ENCODE peak calls at places on chromosomes 11 and 22, in five cellular contexts. O is upper lobe of right lung, Y is Panc1, L is colonic mucosa, F is fibroblast of lung. Z is an unnamed sample.

GRCh38 chr11:87063982-87064381 is 26.2 kb downstream of the TMEM135 start:
- DNase-seq in L (no peak), O (no peak), F (peak), Y (no peak), Z (no peak)

GRCh38 chr22:41512421-41513194 is 31.7 kb downstream of the POLR3H start:
- DNase-seq in O (no peak), F (peak), L (no peak), Y (no peak), Z (no peak)

GRCh38 chr22:22925146-22925794 is 37.7 kb downstream of the IGLL5 start:
- DNase-seq in Y (no peak), L (no peak), F (no peak), O (no peak), Z (no peak)

GRCh38 chr11:44977493-44977984 is 26.9 kb upstream of the TP53I11 start:
- DNase-seq in L (no peak), F (peak), O (no peak), Y (no peak), Z (no peak)

GRCh38 chr11:61532136-61533038 is 23.8 kb downstream of the LRRC10B start:
- DNase-seq in F (no peak), Y (peak), L (peak), O (no peak), Z (no peak)

GRCh38 chr11:34030386-34030785 is 21.1 kb upstream of the CAPRIN1 start:
- DNase-seq in L (no peak), Y (no peak), F (no peak), O (no peak), Z (no peak)

GRCh38 chr11:13150487-13150886 is 127.1 kb upstream of the BMAL1 start:
- DNase-seq in L (no peak), O (no peak), Y (no peak), F (no peak), Z (no peak)

GRCh38 chr22:41579997-41580355 is 9.7 kb downstream of the PMM1 start:
- DNase-seq in Y (no peak), O (no peak), L (no peak), F (no peak), Z (no peak)

GRCh38 chr11:29224739-29225384 is 792.0 kb downstream of the KCNA4 start:
- DNase-seq in O (no peak), L (no peak), Y (no peak), F (no peak), Z (no peak)

GRCh38 chr11:31844351-31844750 is 33.2 kb upstream of the PAX6 start:
- DNase-seq in L (no peak), Y (no peak), F (peak), O (no peak), Z (no peak)

GRCh38 chr11:104572279-104572678 is 326.0 kb downstream of the CASP12 start:
- DNase-seq in O (no peak), F (peak), L (no peak), Y (no peak), Z (no peak)

GRCh38 chr11:3807856-3808845 is at the start of gene PGAP2:
- DNase-seq in F (peak), L (peak), Y (peak), O (peak), Z (no peak)

GRCh38 chr11:109075976-109076375 is 346.0 kb upstream of the C11orf87 start:
- DNase-seq in L (no peak), Y (no peak), O (no peak), F (no peak), Z (no peak)

GRCh38 chr22:39999144-39999757 is 4.5 kb downstream of the FAM83F start:
- DNase-seq in F (peak), L (peak), O (no peak), Y (no peak), Z (peak)

GRCh38 chr22:42437488-42438292 is 5.5 kb upstream of the NFAM1 start:
- DNase-seq in Y (peak), L (peak), O (peak), F (peak), Z (peak)

GRCh38 chr22:42564699-42565098 is 10.9 kb downstream of the SERHL2 start:
- DNase-seq in Y (no peak), F (no peak), O (no peak), L (no peak), Z (no peak)

GRCh38 chr22:22733881-22734373 is 89.5 kb downstream of the GGTLC2 start:
- DNase-seq in O (no peak), L (no peak), Y (no peak), F (no peak), Z (no peak)

GRCh38 chr22:35307372-35307771 is 7.7 kb downstream of the TOM1 start:
- DNase-seq in F (no peak), L (no peak), O (peak), Y (no peak), Z (no peak)

GRCh38 chr11:33949201-33949913 is 57.5 kb upstream of the LMO2 start:
- DNase-seq in L (no peak), Y (no peak), O (no peak), F (no peak), Z (no peak)

GRCh38 chr11:16669799-16670415 is 68.5 kb upstream of the C11orf58 start:
- DNase-seq in Y (no peak), O (no peak), F (peak), L (no peak), Z (no peak)

GRCh38 chr22:38923463-38924196 is 33.8 kb upstream of the APOBEC3A start:
- DNase-seq in F (peak), Y (peak), O (peak), L (peak), Z (peak)

GRCh38 chr11:120471131-120471530 is 40.4 kb upstream of the GRIK4 start:
- DNase-seq in O (no peak), L (no peak), Y (no peak), F (peak), Z (no peak)

GRCh38 chr11:120950880-120951279 is 73.0 kb upstream of the TBCEL start:
- DNase-seq in O (no peak), L (no peak), F (no peak), Y (no peak), Z (no peak)

GRCh38 chr11:88739524-88739923 is 326.3 kb downstream of the GRM5 start:
- DNase-seq in Y (no peak), L (no peak), F (no peak), O (no peak), Z (no peak)

GRCh38 chr11:47248304-47248663 is 330 bp downstream of the ACP2 start:
- DNase-seq in O (no peak), Y (no peak), F (peak), L (no peak), Z (no peak)

GRCh38 chr11:76614471-76615183 is 55.9 kb downstream of the LRRC32 start:
- DNase-seq in Y (no peak), O (no peak), F (peak), L (no peak), Z (peak)

GRCh38 chr11:93773045-93773477 is 11.0 kb upstream of the MED17 start:
- DNase-seq in F (no peak), L (no peak), O (no peak), Y (no peak), Z (no peak)

GRCh38 chr11:78926633-78927347 is 352.1 kb upstream of the NARS2 start:
- DNase-seq in Y (no peak), O (no peak), F (peak), L (no peak), Z (no peak)

GRCh38 chr11:96102664-96103068 is 178.8 kb upstream of the MTMR2 start:
- DNase-seq in F (peak), L (no peak), Y (no peak), O (no peak), Z (no peak)

GRCh38 chr11:120646206-120646605 is 134.7 kb downstream of the GRIK4 start:
- DNase-seq in O (peak), F (no peak), Y (no peak), L (no peak), Z (no peak)

GRCh38 chr22:32836286-32836859 is 34.9 kb downstream of the TIMP3 start:
- DNase-seq in Y (no peak), F (no peak), O (no peak), L (no peak), Z (no peak)

GRCh38 chr11:65468874-65469333 is 29.9 kb upstream of the MALAT1 start:
- DNase-seq in O (peak), F (peak), L (peak), Y (no peak), Z (no peak)

GRCh38 chr22:46792061-46792796 is 29.8 kb downstream of the TBC1D22A start:
- DNase-seq in L (no peak), Y (no peak), F (no peak), O (no peak), Z (no peak)

GRCh38 chr11:60872124-60872951 is 5.0 kb downstream of the ZP1 start:
- DNase-seq in F (peak), O (peak), Y (no peak), L (peak), Z (no peak)

GRCh38 chr11:131690362-131690761 is 319.9 kb downstream of the NTM start:
- DNase-seq in O (no peak), F (no peak), Y (no peak), L (peak), Z (no peak)

GRCh38 chr11:60161766-60162165 is 21.1 kb downstream of the MS4A6A start:
- DNase-seq in L (no peak), O (no peak), F (no peak), Y (no peak), Z (no peak)

GRCh38 chr11:2553198-2553597 is 108.4 kb downstream of the KCNQ1 start:
- DNase-seq in O (no peak), F (no peak), L (no peak), Y (no peak), Z (no peak)
- TF ChIP-seq CTCF in O (no peak), F (no peak), L (no peak), Y (no peak), Z (no peak)

GRCh38 chr11:117874910-117875396 is 1.5 kb downstream of the FXYD6 start:
- DNase-seq in L (no peak), Y (no peak), F (no peak), O (no peak), Z (peak)

GRCh38 chr11:117874253-117874909 is 2.1 kb downstream of the FXYD6 start:
- DNase-seq in O (no peak), Y (no peak), F (no peak), L (no peak), Z (peak)

GRCh38 chr11:117876341-117877119 is at the start of gene FXYD6:
- DNase-seq in Y (no peak), F (peak), O (peak), L (peak), Z (peak)

GRCh38 chr11:117876049-117876340 is 463 bp downstream of the FXYD6 start:
- DNase-seq in O (no peak), Y (no peak), F (no peak), L (no peak), Z (no peak)

DNA sequence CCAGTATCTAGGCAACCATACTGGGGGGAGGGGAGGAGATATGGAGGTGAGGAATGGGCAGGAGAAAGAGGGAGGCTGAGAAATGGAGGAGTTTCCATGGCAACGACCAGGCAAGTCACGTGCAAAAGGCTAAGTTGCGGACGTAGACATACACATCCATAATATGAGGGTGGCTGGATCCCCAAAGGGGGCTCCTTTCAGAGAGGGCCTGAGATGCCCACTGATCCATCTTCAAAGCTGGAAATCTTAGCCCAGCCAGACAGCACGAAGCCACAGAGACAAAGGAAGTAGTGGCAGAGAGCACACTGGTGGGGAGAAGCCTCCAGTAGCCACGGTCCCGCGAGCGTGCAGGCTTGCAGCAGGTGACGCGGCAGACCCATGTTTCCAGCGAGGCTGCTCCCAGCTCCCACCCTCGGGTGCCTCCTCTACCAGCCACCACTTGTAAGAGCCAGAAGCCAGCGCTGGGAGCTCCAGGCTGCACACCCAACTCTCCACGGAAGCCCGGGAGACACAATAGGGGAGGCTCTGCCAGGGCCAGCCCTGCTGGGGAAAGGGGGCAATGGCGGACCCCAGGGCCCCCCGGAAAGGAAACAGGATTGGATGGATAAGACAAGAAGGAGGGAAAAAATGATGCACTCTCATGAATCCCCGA is 935 bp downstream of the FXYD6 start:
- DNase-seq in Y (no peak), O (no peak), F (no peak), L (no peak), Z (peak)
- H3K4me3 ChIP-seq in Y (peak), O (peak), F (no peak), L (peak), Z (peak)

GRCh38 chr11:35365961-35366360 is 53.4 kb downstream of the SLC1A2 start:
- DNase-seq in F (peak), Y (no peak), O (no peak), L (no peak), Z (no peak)
- H3K27ac ChIP-seq in F (no peak), Y (no peak), O (no peak), L (no peak), Z (no peak)

GRCh38 chr11:123056835-123057491 is 5.0 kb downstream of the HSPA8 start:
- DNase-seq in L (no peak), F (no peak), O (no peak), Y (no peak), Z (no peak)
- TF ChIP-seq CTCF in L (no peak), F (no peak), O (no peak), Y (no peak), Z (no peak)

DNA sequence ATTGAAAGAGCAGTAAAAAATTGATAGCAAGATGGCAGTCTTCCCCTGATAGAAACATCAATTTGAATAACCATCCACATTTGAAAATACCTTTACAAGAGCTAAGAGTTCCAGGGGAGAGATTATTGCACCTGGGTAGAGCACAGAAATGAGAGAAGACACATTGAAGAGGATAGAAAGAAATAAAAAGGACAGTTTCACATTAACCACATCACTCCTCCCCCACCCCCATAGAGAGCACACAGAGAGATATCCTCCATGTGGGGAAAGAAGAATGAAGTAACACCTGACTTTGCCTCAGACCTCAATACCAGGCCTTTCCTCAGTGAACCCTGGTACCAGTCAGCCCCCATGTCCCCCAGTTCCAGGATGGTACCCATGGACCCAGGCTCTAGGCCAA is 486.7 kb downstream of the FAM181B start:
- DNase-seq in O (no peak), L (no peak), F (no peak), Y (no peak), Z (no peak)
- H3K4me3 ChIP-seq in O (no peak), L (no peak), F (no peak), Y (no peak), Z (no peak)

DNA sequence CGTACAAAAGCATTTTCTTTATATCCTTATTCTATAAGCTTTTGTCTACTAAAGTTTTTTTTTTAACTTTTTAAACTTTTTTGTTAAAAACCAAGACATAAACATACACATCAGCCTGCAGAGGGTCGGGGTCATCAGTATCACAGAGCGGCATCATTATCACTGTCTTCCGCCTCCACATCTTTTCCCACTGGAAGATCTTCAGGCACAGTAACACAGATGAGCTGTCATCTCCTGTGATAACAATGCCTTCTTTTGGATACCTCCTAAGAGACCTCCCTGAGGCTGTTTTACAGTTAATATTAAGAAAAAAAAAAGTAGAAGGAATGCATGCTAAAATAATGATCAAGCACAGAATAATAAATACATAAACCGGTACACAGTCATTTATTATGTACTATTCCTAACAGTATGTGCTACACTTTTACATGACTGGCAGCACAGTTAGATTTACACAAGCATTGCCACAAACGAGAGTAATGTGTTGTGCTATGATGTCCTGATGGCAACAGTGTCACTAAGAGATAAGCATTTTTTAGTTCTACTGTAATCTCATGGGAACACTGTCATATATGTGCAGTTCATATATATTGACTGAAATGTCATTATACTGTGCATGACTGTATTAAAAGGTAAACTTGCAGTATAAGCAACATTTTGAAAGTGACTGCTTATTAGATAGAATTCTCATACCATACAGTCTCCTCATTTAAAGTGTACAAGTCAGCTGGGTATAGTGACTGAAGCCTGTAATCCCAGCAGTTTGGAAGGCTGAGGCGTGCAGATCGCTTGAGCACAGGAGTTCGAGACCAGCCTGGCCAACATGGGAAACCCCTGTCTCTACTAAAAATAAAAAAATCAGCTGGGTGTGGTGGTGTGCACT is 58.6 kb downstream of the KDM2A start:
- DNase-seq in O (no peak), F (no peak), Y (no peak), L (no peak), Z (no peak)
- H3K27ac ChIP-seq in O (no peak), F (no peak), Y (no peak), L (no peak), Z (no peak)

DNA sequence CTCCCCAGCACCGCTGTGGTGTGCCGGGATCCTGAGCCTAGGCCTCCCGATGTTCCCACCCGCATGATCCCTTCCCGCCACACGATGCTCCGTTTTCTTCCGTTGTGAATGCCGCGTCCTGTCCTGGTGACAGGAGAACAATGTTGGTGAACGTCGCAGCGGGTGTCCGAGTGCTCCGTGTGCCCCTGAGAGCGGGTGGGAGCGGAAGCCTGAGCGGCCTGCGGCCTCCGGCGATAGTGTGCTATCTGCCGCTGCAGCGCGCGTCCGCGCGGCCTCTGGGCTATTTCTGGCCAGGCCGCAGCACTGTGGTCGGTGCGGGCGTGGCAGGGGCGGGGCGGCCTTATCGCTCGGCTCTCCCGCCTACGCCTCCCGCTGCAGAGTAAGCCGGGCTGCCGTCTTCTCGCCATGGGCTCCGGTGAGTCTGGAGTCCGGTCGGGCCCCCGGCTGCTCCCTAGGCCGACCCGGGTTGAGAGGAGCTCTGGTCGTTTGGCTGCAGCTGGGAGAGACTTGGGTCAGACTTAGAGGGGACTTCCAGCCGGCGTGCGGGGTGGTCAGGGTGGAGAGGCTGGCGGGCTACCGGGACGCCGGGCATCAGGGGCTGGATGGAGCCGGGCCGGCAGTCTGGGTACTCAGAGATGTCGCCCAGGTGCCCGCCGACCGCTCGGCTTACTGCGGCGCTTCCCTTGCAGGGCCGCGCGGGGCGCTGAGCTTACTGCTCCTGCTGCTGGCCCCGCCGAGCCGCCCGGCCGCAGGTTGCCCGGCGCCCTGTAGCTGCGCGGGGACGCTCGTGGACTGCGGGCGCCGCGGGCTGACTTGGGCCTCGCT is at the start of gene GP1BB:
- DNase-seq in Y (no peak), L (peak), O (no peak), F (peak), Z (no peak)
- TF ChIP-seq CTCF in Y (no peak), L (no peak), O (no peak), F (no peak), Z (no peak)

Z was measured in coronary artery.